ENCODE peak calls at places on chromosomes 3 and 15, in five cellular contexts. S, F, C, O and L are unnamed samples.

GRCh38 chr15:81049835-81050234 is 49.1 kb downstream of the TLNRD1 start:
- DNase-seq in S (no peak), F (no peak), C (no peak), O (no peak), L (no peak)

GRCh38 chr3:73072634-73073033 is 11.2 kb downstream of the EBLN2 start:
- DNase-seq in S (no peak), F (no peak), C (no peak), O (no peak), L (no peak)

GRCh38 chr3:85495602-85496001 is 536.8 kb downstream of the CADM2 start:
- DNase-seq in S (no peak), F (no peak), C (no peak), O (no peak), L (no peak)

GRCh38 chr3:8964436-8965370 is 1.4 kb upstream of the RAD18 start:
- DNase-seq in S (peak; percentile 60), F (no peak), C (no peak), O (no peak), L (peak; percentile 91)

GRCh38 chr3:16807981-16808380 is 76.8 kb upstream of the PLCL2 start:
- DNase-seq in S (no peak), F (no peak), C (no peak), O (no peak), L (no peak)

GRCh38 chr3:114880078-114880477 is 267.0 kb downstream of the ZBTB20 start:
- DNase-seq in S (no peak), F (no peak), C (peak; percentile 40), O (no peak), L (no peak)

GRCh38 chr15:86654501-86654900 is 574.8 kb downstream of the AGBL1 start:
- DNase-seq in S (no peak), F (no peak), C (no peak), O (no peak), L (no peak)

GRCh38 chr15:68224546-68225250 is 4.8 kb downstream of the CLN6 start:
- DNase-seq in S (no peak), F (no peak), C (no peak), O (no peak), L (no peak)

GRCh38 chr3:172506094-172506493 is 17.1 kb downstream of the TNFSF10 start:
- DNase-seq in S (no peak), F (no peak), C (no peak), O (no peak), L (no peak)

GRCh38 chr3:99562990-99563607 is 75.3 kb upstream of the COL8A1 start:
- DNase-seq in S (peak; percentile 72), F (no peak), C (no peak), O (no peak), L (no peak)

GRCh38 chr15:55630921-55631320 is 42.8 kb upstream of the PYGO1 start:
- DNase-seq in S (no peak), F (no peak), C (no peak), O (no peak), L (no peak)

GRCh38 chr3:177211503-177212277 is 14.4 kb upstream of the TBL1XR1 start:
- DNase-seq in S (no peak), F (no peak), C (no peak), O (no peak), L (peak; percentile 74)

GRCh38 chr3:99648091-99648490 is 9.7 kb downstream of the COL8A1 start:
- DNase-seq in S (peak; percentile 80), F (no peak), C (no peak), O (no peak), L (peak; percentile 68)

GRCh38 chr3:77530870-77531269 is 491.0 kb downstream of the ROBO2 start:
- DNase-seq in S (no peak), F (no peak), C (no peak), O (peak; percentile 24), L (no peak)

GRCh38 chr3:86785381-86785780 is 205.6 kb downstream of the VGLL3 start:
- DNase-seq in S (peak; percentile 71), F (no peak), C (no peak), O (no peak), L (peak; percentile 27)

GRCh38 chr15:65060641-65061397 is 7.0 kb downstream of the RASL12 start:
- DNase-seq in S (no peak), F (no peak), C (peak; percentile 17), O (no peak), L (no peak)

GRCh38 chr3:172285844-172286243 is 162.4 kb downstream of the GHSR start:
- DNase-seq in S (peak; percentile 59), F (no peak), C (no peak), O (no peak), L (peak; percentile 13)

GRCh38 chr3:182725372-182726251 is 67.7 kb upstream of the ATP11B start:
- DNase-seq in S (peak; percentile 18), F (no peak), C (no peak), O (no peak), L (no peak)

GRCh38 chr3:52841211-52841980 is 6.6 kb upstream of the MUSTN1 start:
- DNase-seq in S (no peak), F (no peak), C (no peak), O (no peak), L (no peak)

GRCh38 chr15:33735637-33736247 is 232.6 kb upstream of the CHRM5 start:
- DNase-seq in S (peak; percentile 60), F (no peak), C (no peak), O (no peak), L (peak; percentile 55)

GRCh38 chr3:123568034-123568433 is 16.8 kb downstream of the HACD2 start:
- DNase-seq in S (no peak), F (no peak), C (no peak), O (no peak), L (no peak)

GRCh38 chr3:52493232-52494017 is 1.7 kb upstream of the STAB1 start:
- DNase-seq in S (no peak), F (no peak), C (no peak), O (no peak), L (no peak)

GRCh38 chr3:152970851-152971250 is 135.9 kb downstream of the P2RY1 start:
- DNase-seq in S (no peak), F (no peak), C (no peak), O (no peak), L (peak; percentile 78)

GRCh38 chr3:49422379-49423248 is at the start of gene AMT:
- DNase-seq in S (no peak), F (no peak), C (peak; percentile 59), O (no peak), L (no peak)
- H3K4me3 ChIP-seq in S (no peak within 1 kb of the TSS), F (no peak within 1 kb of the TSS), C (peak within 1 kb of the TSS; percentile 18), O (no peak within 1 kb of the TSS), L (no peak within 1 kb of the TSS)

GRCh38 chr15:83713242-83713641 is 59.3 kb downstream of the ADAMTSL3 start:
- DNase-seq in S (no peak), F (no peak), C (no peak), O (no peak), L (no peak)
- H3K4me3 ChIP-seq in S (no peak overlapping the region), F (no peak overlapping the region), C (no peak overlapping the region), O (no peak overlapping the region), L (no peak overlapping the region)

GRCh38 chr3:126390201-126390600 is 4.5 kb upstream of the CFAP100 start:
- DNase-seq in S (no peak), F (no peak), C (no peak), O (no peak), L (no peak)

GRCh38 chr3:126392246-126392645 is 2.5 kb upstream of the CFAP100 start:
- DNase-seq in S (no peak), F (no peak), C (no peak), O (no peak), L (no peak)

GRCh38 chr3:126390751-126391150 is 4.0 kb upstream of the CFAP100 start:
- DNase-seq in S (no peak), F (no peak), C (no peak), O (no peak), L (no peak)

GRCh38 chr3:126389792-126390142 is 4.9 kb upstream of the CFAP100 start:
- DNase-seq in S (no peak), F (no peak), C (no peak), O (no peak), L (no peak)

DNA sequence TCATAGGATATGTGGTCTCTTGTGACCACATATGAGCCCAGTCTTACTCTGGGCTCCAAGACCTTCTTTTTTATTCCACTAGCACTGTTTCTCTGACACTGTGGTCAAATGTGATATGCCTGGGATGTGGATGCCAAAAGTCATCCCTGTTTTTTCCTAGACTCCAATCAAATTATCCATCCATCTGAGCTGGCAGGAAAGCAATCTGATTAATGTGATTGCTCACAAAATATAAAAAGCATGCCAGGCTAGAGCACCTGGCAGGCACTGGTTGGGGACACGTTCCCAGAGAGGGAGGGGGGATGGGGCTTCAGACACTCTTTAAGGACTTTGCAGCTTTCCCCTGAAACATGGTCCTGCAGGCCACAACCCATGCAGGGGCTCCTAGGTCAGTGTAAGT is 3.1 kb upstream of the CFAP100 start:
- DNase-seq in S (no peak), F (no peak), C (no peak), O (no peak), L (no peak)
- H3K4me3 ChIP-seq in S (no peak overlapping the region), F (no peak overlapping the region), C (no peak overlapping the region), O (no peak overlapping the region), L (no peak overlapping the region)

DNA sequence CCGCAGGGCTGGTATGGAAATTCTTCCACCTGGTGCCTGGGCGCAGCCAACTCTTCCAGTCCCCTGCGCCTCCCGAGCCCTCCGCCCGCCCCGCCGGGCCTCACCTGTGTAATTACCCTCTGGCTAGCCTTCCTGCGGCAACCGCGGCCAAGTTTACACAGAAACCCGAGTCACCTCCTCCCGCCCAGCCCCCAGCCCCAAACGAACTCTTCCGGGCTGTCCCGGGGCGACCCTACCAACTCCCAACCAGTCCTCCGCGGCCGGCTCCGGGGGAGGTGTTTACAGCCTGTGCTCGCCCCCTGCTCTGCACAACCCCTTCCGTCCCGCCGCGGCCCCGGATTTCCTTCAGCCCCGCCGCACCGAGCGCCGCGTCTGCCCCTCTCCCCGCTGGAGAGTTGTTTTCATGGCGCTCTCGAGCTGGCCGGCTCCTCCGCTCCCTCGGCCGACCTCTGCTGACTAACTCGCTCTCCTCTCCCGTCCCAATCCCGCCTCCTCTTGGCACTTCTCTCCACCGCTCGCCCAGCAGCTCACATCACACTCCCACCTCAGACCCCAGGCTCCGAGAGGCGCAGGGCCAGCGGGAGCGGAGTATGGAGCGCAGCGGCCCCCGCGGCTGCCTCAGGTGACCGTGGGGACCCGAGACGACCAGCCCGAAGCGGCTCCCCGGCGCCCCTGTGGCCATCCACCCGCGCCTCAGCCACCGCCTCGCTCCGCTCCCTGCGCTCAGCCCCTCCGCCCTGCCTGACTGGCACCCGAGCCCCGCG is 538 bp downstream of the ATOSA start:
- DNase-seq in S (peak; percentile 71), F (peak; percentile 63), C (peak; percentile 69), O (peak; percentile 33), L (peak; percentile 73)
- H3K4me3 ChIP-seq in S (peak overlapping the region; percentile 94), F (peak overlapping the region; percentile 82), C (peak overlapping the region; percentile 98), O (peak overlapping the region; percentile 89), L (peak overlapping the region; percentile 75)

GRCh38 chr3:106341090-106341489 is 472.3 kb upstream of the CBLB start:
- DNase-seq in S (peak; percentile 35), F (no peak), C (no peak), O (no peak), L (no peak)
- H3K4me3 ChIP-seq in S (no peak overlapping the region), F (no peak overlapping the region), C (no peak overlapping the region), O (no peak overlapping the region), L (no peak overlapping the region)

GRCh38 chr3:34235096-34235495 is 436.7 kb downstream of the PDCD6IP start:
- DNase-seq in S (no peak), F (no peak), C (no peak), O (no peak), L (no peak)

GRCh38 chr3:34239287-34239686 is 440.9 kb downstream of the PDCD6IP start:
- DNase-seq in S (no peak), F (no peak), C (no peak), O (no peak), L (no peak)

GRCh38 chr3:34239870-34240269 is 441.4 kb downstream of the PDCD6IP start:
- DNase-seq in S (no peak), F (no peak), C (no peak), O (no peak), L (no peak)

GRCh38 chr3:34237946-34238345 is 439.5 kb downstream of the PDCD6IP start:
- DNase-seq in S (peak; percentile 33), F (no peak), C (no peak), O (no peak), L (no peak)

GRCh38 chr3:34238407-34238806 is 440.0 kb downstream of the PDCD6IP start:
- DNase-seq in S (no peak), F (no peak), C (no peak), O (no peak), L (no peak)
- H3K4me3 ChIP-seq in S (no peak overlapping the region), F (no peak overlapping the region), C (no peak overlapping the region), O (no peak overlapping the region), L (no peak overlapping the region)